ENCODE peak calls at places on chromosomes 1 and 21, in four cellular contexts. One of them, this sample, is unnamed.
A peak's percentile ranks its signal among the peaks of the same experiment; 100 is the strongest.

GRCh38 chr1:1629430-1630190 is 2.4 kb upstream of the MMP23B start:
- DNase-seq in mammary epithelial cell: no peak
- DNase-seq in MM.1S: no peak
- DNase-seq in H9: no peak
- DNase-seq in this sample: no peak

GRCh38 chr1:158396646-158397045 is 2.6 kb downstream of the OR10T2 start:
- DNase-seq in MM.1S: no peak
- DNase-seq in H9: no peak
- DNase-seq in mammary epithelial cell: no peak
- DNase-seq in this sample: no peak

GRCh38 chr21:44423941-44424607 is 31.2 kb upstream of the LRRC3 start:
- DNase-seq in H9: peak; percentile 29
- DNase-seq in mammary epithelial cell: no peak
- DNase-seq in MM.1S: no peak
- DNase-seq in this sample: no peak

GRCh38 chr1:111841746-111842145 is 86.0 kb downstream of the DDX20 start:
- DNase-seq in MM.1S: no peak
- DNase-seq in mammary epithelial cell: no peak
- DNase-seq in H9: no peak
- DNase-seq in this sample: no peak

GRCh38 chr1:206725053-206725963 is 40.6 kb downstream of the MAPKAPK2 start:
- DNase-seq in MM.1S: peak; percentile 69
- DNase-seq in H9: peak; percentile 73
- DNase-seq in mammary epithelial cell: no peak
- DNase-seq in this sample: peak; percentile 59

GRCh38 chr1:56569661-56570060 is 9.7 kb downstream of the PLPP3 start:
- DNase-seq in MM.1S: no peak
- DNase-seq in H9: no peak
- DNase-seq in mammary epithelial cell: peak; percentile 18
- DNase-seq in this sample: no peak

GRCh38 chr1:192489046-192489445 is 86.5 kb upstream of the RGS1 start:
- DNase-seq in mammary epithelial cell: no peak
- DNase-seq in H9: no peak
- DNase-seq in MM.1S: no peak
- DNase-seq in this sample: peak; percentile 58

GRCh38 chr1:176854134-176854533 is 310.4 kb downstream of the ASTN1 start:
- DNase-seq in MM.1S: no peak
- DNase-seq in mammary epithelial cell: no peak
- DNase-seq in H9: no peak
- DNase-seq in this sample: no peak

GRCh38 chr1:239829535-239829934 is 262.1 kb upstream of the FMN2 start:
- DNase-seq in mammary epithelial cell: no peak
- DNase-seq in H9: no peak
- DNase-seq in MM.1S: no peak
- DNase-seq in this sample: no peak

GRCh38 chr1:172935062-172935592 is 115.6 kb downstream of the TNFSF18 start:
- DNase-seq in H9: no peak
- DNase-seq in MM.1S: no peak
- DNase-seq in mammary epithelial cell: no peak
- DNase-seq in this sample: no peak

GRCh38 chr1:52348704-52349301 is 17.2 kb downstream of the CC2D1B start:
- DNase-seq in H9: peak; percentile 81
- DNase-seq in mammary epithelial cell: peak; percentile 28
- DNase-seq in MM.1S: no peak
- DNase-seq in this sample: peak; percentile 40

GRCh38 chr21:14545906-14546480 is at the start of gene SAMSN1:
- DNase-seq in mammary epithelial cell: no peak
- DNase-seq in H9: no peak
- DNase-seq in MM.1S: peak; percentile 54
- DNase-seq in this sample: no peak

GRCh38 chr1:45643978-45644377 is 20.1 kb upstream of the CCDC17 start:
- DNase-seq in H9: no peak
- DNase-seq in MM.1S: peak; percentile 50
- DNase-seq in mammary epithelial cell: peak; percentile 31
- DNase-seq in this sample: no peak

GRCh38 chr1:154944422-154945159 is 8.1 kb upstream of the PMVK start:
- DNase-seq in H9: no peak
- DNase-seq in MM.1S: peak; percentile 74
- DNase-seq in mammary epithelial cell: no peak
- DNase-seq in this sample: peak; percentile 38

GRCh38 chr21:39781331-39781730 is 36.3 kb downstream of the IGSF5 start:
- DNase-seq in MM.1S: no peak
- DNase-seq in H9: no peak
- DNase-seq in mammary epithelial cell: no peak
- DNase-seq in this sample: no peak

GRCh38 chr21:35677298-35677841 is 383.0 kb downstream of the SETD4 start:
- DNase-seq in MM.1S: no peak
- DNase-seq in mammary epithelial cell: peak; percentile 7
- DNase-seq in H9: no peak
- DNase-seq in this sample: no peak

GRCh38 chr1:220363196-220363831 is 91.1 kb upstream of the RAB3GAP2 start:
- DNase-seq in H9: no peak
- DNase-seq in MM.1S: no peak
- DNase-seq in mammary epithelial cell: no peak
- DNase-seq in this sample: peak; percentile 19

GRCh38 chr1:55443175-55443933 is 228.2 kb upstream of the USP24 start:
- DNase-seq in H9: no peak
- DNase-seq in MM.1S: no peak
- DNase-seq in mammary epithelial cell: peak; percentile 25
- DNase-seq in this sample: peak; percentile 96

GRCh38 chr1:167161242-167161641 is 59.4 kb upstream of the POU2F1 start:
- DNase-seq in H9: no peak
- DNase-seq in mammary epithelial cell: peak; percentile 92
- DNase-seq in MM.1S: no peak
- DNase-seq in this sample: no peak

GRCh38 chr1:147611587-147611986 is 58.7 kb downstream of the ACP6 start:
- DNase-seq in MM.1S: no peak
- DNase-seq in mammary epithelial cell: no peak
- DNase-seq in H9: no peak
- DNase-seq in this sample: no peak

GRCh38 chr1:3133671-3134070 is 64.7 kb downstream of the PRDM16 start:
- DNase-seq in MM.1S: no peak
- DNase-seq in mammary epithelial cell: no peak
- DNase-seq in H9: no peak
- DNase-seq in this sample: peak; percentile 7

GRCh38 chr1:62367005-62367547 is 47.8 kb upstream of the KANK4 start:
- DNase-seq in mammary epithelial cell: no peak
- DNase-seq in H9: no peak
- DNase-seq in MM.1S: no peak
- DNase-seq in this sample: no peak

GRCh38 chr1:93811646-93812045 is 67.4 kb downstream of the DNTTIP2 start:
- DNase-seq in MM.1S: no peak
- DNase-seq in mammary epithelial cell: no peak
- DNase-seq in H9: no peak
- DNase-seq in this sample: no peak

GRCh38 chr1:30690115-30690645 is 33.2 kb downstream of the MATN1 start:
- DNase-seq in MM.1S: no peak
- DNase-seq in mammary epithelial cell: no peak
- DNase-seq in H9: no peak
- DNase-seq in this sample: no peak

GRCh38 chr1:1304331-1305299 is 3.1 kb downstream of the ACAP3 start:
- DNase-seq in H9: peak; percentile 85
- DNase-seq in MM.1S: no peak
- DNase-seq in mammary epithelial cell: peak; percentile 68
- DNase-seq in this sample: peak; percentile 80

GRCh38 chr1:89566761-89567174 is 42.1 kb downstream of the LRRC8B start:
- DNase-seq in H9: no peak
- DNase-seq in mammary epithelial cell: no peak
- DNase-seq in MM.1S: no peak
- DNase-seq in this sample: no peak

GRCh38 chr1:30694248-30695175 is 28.9 kb downstream of the MATN1 start:
- DNase-seq in MM.1S: no peak
- DNase-seq in mammary epithelial cell: no peak
- DNase-seq in H9: no peak
- DNase-seq in this sample: no peak

GRCh38 chr1:47931395-47931794 is 65.8 kb downstream of the TRABD2B start:
- DNase-seq in mammary epithelial cell: peak; percentile 56
- DNase-seq in H9: no peak
- DNase-seq in MM.1S: peak; percentile 19
- DNase-seq in this sample: no peak

GRCh38 chr1:227559926-227560325 is 3.4 kb upstream of the ZNF678 start:
- DNase-seq in MM.1S: no peak
- DNase-seq in H9: no peak
- DNase-seq in mammary epithelial cell: no peak
- DNase-seq in this sample: no peak

GRCh38 chr1:2228684-2229031 is 539 bp downstream of the SKI start:
- DNase-seq in mammary epithelial cell: no peak
- DNase-seq in MM.1S: peak; percentile 54
- DNase-seq in H9: no peak
- DNase-seq in this sample: peak; percentile 39

GRCh38 chr1:147849097-147849873 is 53.3 kb upstream of the GJA8 start:
- DNase-seq in mammary epithelial cell: peak; percentile 26
- DNase-seq in MM.1S: no peak
- DNase-seq in H9: no peak
- DNase-seq in this sample: no peak

GRCh38 chr1:46030876-46031660 is 101.4 kb downstream of the PIK3R3 start:
- DNase-seq in H9: peak; percentile 25
- DNase-seq in MM.1S: no peak
- DNase-seq in mammary epithelial cell: no peak
- DNase-seq in this sample: no peak

GRCh38 chr1:115764541-115764940 is 4.0 kb downstream of the CASQ2 start:
- DNase-seq in MM.1S: no peak
- DNase-seq in mammary epithelial cell: peak; percentile 42
- DNase-seq in H9: no peak
- DNase-seq in this sample: peak; percentile 74

GRCh38 chr1:66439028-66439427 is 94.9 kb upstream of the SGIP1 start:
- DNase-seq in MM.1S: peak; percentile 21
- DNase-seq in H9: no peak
- DNase-seq in mammary epithelial cell: peak; percentile 17
- DNase-seq in this sample: peak; percentile 65

GRCh38 chr1:93140106-93140505 is 40.1 kb downstream of the TMED5 start:
- DNase-seq in mammary epithelial cell: peak; percentile 20
- DNase-seq in MM.1S: no peak
- DNase-seq in H9: no peak
- DNase-seq in this sample: peak; percentile 20

GRCh38 chr1:38152351-38153082 is 105.9 kb upstream of the POU3F1 start:
- DNase-seq in mammary epithelial cell: peak; percentile 36
- DNase-seq in H9: no peak
- DNase-seq in MM.1S: peak; percentile 43
- DNase-seq in this sample: no peak

DNA sequence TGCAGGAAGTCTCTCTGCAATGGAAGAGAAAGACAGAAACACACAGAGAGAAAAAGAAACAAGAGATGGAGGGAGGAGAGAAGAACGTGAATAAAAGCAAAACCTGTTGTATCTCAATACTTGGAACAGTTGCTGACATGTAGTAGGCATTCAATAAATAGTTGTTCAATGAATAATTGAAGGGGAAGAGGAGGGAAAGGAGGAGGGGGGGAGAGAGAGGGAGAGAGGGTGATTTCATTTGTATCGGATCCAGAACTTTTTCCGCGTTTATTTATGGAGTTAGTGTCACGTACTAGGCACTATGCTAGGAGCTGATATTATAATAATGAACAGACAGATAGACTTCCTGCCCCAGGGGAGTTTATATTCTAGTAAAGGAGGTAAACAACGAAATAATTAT is 144.1 kb downstream of the OMA1 start:
- DNase-seq in MM.1S: no peak
- DNase-seq in H9: no peak
- DNase-seq in mammary epithelial cell: no peak
- DNase-seq in this sample: peak; percentile 4
- H3K9ac ChIP-seq in MM.1S: no peak overlapping the region
- H3K9ac ChIP-seq in H9: no peak overlapping the region
- H3K9ac ChIP-seq in mammary epithelial cell: no peak overlapping the region
- H3K9ac ChIP-seq in this sample: no peak overlapping the region

GRCh38 chr1:85332575-85332974 is 56.1 kb upstream of the BCL10 start:
- DNase-seq in H9: no peak
- DNase-seq in mammary epithelial cell: no peak
- DNase-seq in MM.1S: no peak
- DNase-seq in this sample: no peak

GRCh38 chr1:85334962-85335361 is 58.5 kb upstream of the BCL10 start:
- DNase-seq in mammary epithelial cell: no peak
- DNase-seq in MM.1S: peak; percentile 37
- DNase-seq in H9: no peak
- DNase-seq in this sample: no peak

GRCh38 chr1:85330711-85331290 is 54.4 kb upstream of the BCL10 start:
- DNase-seq in mammary epithelial cell: no peak
- DNase-seq in MM.1S: no peak
- DNase-seq in H9: no peak
- DNase-seq in this sample: peak; percentile 82

GRCh38 chr1:85330206-85330605 is 53.8 kb upstream of the BCL10 start:
- DNase-seq in H9: no peak
- DNase-seq in mammary epithelial cell: peak; percentile 51
- DNase-seq in MM.1S: no peak
- DNase-seq in this sample: peak; percentile 77

GRCh38 chr1:85333186-85333585 is 56.8 kb upstream of the BCL10 start:
- DNase-seq in H9: no peak
- DNase-seq in mammary epithelial cell: no peak
- DNase-seq in MM.1S: no peak
- DNase-seq in this sample: no peak
- H3K4me1 ChIP-seq in H9: peaks cover 18% of the 10 kb centered on the region
- H3K4me1 ChIP-seq in mammary epithelial cell: peaks cover 30% of the 10 kb centered on the region
- H3K4me1 ChIP-seq in MM.1S: peaks cover 10% of the 10 kb centered on the region
- H3K4me1 ChIP-seq in this sample: peaks cover 43% of the 10 kb centered on the region

GRCh38 chr1:21508580-21509350 is 458 bp upstream of the ALPL start:
- DNase-seq in H9: peak; percentile 90
- DNase-seq in mammary epithelial cell: peak; percentile 21
- DNase-seq in MM.1S: peak; percentile 51
- DNase-seq in this sample: peak; percentile 90
- H3K9ac ChIP-seq in H9: no peak overlapping the region
- H3K9ac ChIP-seq in mammary epithelial cell: no peak overlapping the region
- H3K9ac ChIP-seq in MM.1S: no peak overlapping the region
- H3K9ac ChIP-seq in this sample: peak overlapping the region; percentile 83

DNA sequence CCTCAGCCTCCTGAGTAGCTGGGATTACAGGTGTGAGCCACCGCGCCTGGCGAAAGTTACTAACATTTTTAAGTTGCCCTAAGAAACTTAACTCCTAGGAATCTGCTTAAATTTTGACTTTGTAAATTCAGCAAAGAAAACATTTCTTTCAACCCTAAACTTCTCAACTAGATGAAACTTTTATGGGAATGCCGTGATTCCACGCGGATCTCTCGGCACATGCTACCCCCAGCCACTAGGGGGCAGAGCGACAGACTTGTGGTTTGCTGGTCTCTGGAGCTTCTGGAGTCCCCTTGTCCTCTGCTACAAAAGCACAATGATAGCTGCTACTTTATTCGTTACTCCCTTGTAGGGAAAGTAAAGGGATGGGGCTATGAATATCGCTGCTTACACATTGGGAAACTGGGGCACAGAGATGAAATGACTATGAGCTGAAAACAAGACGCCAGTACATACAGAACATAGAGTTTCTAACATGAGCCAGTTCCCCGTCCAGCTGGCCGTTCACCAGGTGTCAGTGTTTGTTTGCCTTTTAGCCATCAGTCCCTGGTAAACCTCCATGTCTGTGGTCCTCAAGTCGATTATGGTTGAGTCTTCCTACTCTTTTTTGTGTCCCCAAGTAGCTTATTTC is 114.7 kb downstream of the PBX1 start:
- DNase-seq in MM.1S: no peak
- DNase-seq in H9: peak; percentile 65
- DNase-seq in mammary epithelial cell: no peak
- DNase-seq in this sample: peak; percentile 20
- H3K4me1 ChIP-seq in MM.1S: no peaks in the 10 kb centered on the region
- H3K4me1 ChIP-seq in H9: peaks cover 8% of the 10 kb centered on the region
- H3K4me1 ChIP-seq in mammary epithelial cell: peaks cover 5% of the 10 kb centered on the region
- H3K4me1 ChIP-seq in this sample: peaks cover 30% of the 10 kb centered on the region

GRCh38 chr1:211830330-211831142 is at the start of gene LPGAT1:
- DNase-seq in MM.1S: peak; percentile 77
- DNase-seq in H9: peak; percentile 80
- DNase-seq in mammary epithelial cell: peak; percentile 53
- DNase-seq in this sample: peak; percentile 93
- H3K9ac ChIP-seq in MM.1S: peak within 1 kb of the TSS; percentile 29
- H3K9ac ChIP-seq in H9: peak within 1 kb of the TSS; percentile 50
- H3K9ac ChIP-seq in mammary epithelial cell: peak within 1 kb of the TSS; percentile 70
- H3K9ac ChIP-seq in this sample: peak within 1 kb of the TSS; percentile 86